ENCODE peak calls at places on chromosomes 16 and 17, in eight cellular contexts. Q, W, D, F, J, C, X and V are unnamed samples.

GRCh38 chr17:49848739-49849138 is 870 bp upstream of the TAC4 start:
- DNase-seq in D (no peak), F (no peak), Q (no peak), C (no peak), J (no peak), W (no peak), X (no peak), V (no peak)

GRCh38 chr17:47738178-47738577 is 5.1 kb downstream of the TBX21 start:
- DNase-seq in J (no peak), C (no peak), W (no peak), X (no peak), Q (no peak), F (no peak), D (no peak), V (no peak)

GRCh38 chr17:76102944-76103273 is 678 bp downstream of the EXOC7 start:
- DNase-seq in Q (no peak), X (no peak), D (no peak), J (no peak), F (no peak), W (no peak), C (no peak), V (no peak)

GRCh38 chr16:85421338-85422123 is 191.6 kb upstream of the GSE1 start:
- DNase-seq in C (no peak), D (no peak), W (no peak), J (no peak), F (no peak), X (no peak), Q (peak), V (no peak)

GRCh38 chr16:54928421-54929089 is 2.1 kb upstream of the IRX5 start:
- DNase-seq in D (no peak), X (peak), W (peak), Q (peak), F (no peak), J (peak), C (no peak), V (no peak)

GRCh38 chr16:81650982-81651562 is 128.0 kb upstream of the PLCG2 start:
- DNase-seq in Q (no peak), C (no peak), J (no peak), D (no peak), F (no peak), X (no peak), W (no peak), V (peak)

GRCh38 chr17:17778308-17779014 is 58.3 kb downstream of the SREBF1 start:
- DNase-seq in F (no peak), Q (no peak), C (no peak), W (no peak), D (no peak), X (no peak), J (no peak), V (no peak)

GRCh38 chr16:68351463-68351862 is 40.6 kb downstream of the PRMT7 start:
- DNase-seq in X (no peak), D (no peak), F (no peak), J (no peak), W (no peak), Q (no peak), C (no peak), V (no peak)

GRCh38 chr17:42743595-42744282 is 1.1 kb downstream of the EZH1 start:
- DNase-seq in C (no peak), J (no peak), D (no peak), W (peak), F (no peak), Q (no peak), X (no peak), V (peak)

GRCh38 chr16:49671325-49671724 is 184.6 kb downstream of the ZNF423 start:
- DNase-seq in D (no peak), W (no peak), X (no peak), C (no peak), F (no peak), Q (no peak), J (no peak), V (no peak)

GRCh38 chr17:76547183-76547641 is 7.4 kb downstream of the PRCD start:
- DNase-seq in F (peak), Q (peak), X (peak), W (peak), C (peak), D (no peak), J (peak), V (peak)

GRCh38 chr17:48618366-48618896 is 3.3 kb upstream of the HOXB8 start:
- DNase-seq in C (peak), J (peak), F (peak), W (peak), Q (peak), D (peak), X (peak), V (peak)

GRCh38 chr17:76239538-76240274 is 587 bp downstream of the RNF157 start:
- DNase-seq in C (no peak), J (no peak), F (no peak), D (no peak), W (no peak), X (no peak), Q (no peak), V (no peak)

GRCh38 chr16:72406390-72406789 is 234.4 kb upstream of the PMFBP1 start:
- DNase-seq in J (no peak), F (no peak), Q (no peak), C (no peak), W (no peak), X (no peak), D (no peak), V (no peak)

GRCh38 chr17:68698761-68699160 is 97.6 kb upstream of the FAM20A start:
- DNase-seq in W (no peak), D (no peak), F (no peak), J (no peak), C (no peak), Q (no peak), X (no peak), V (no peak)

GRCh38 chr16:47079883-47080282 is 63.9 kb downstream of the NETO2 start:
- DNase-seq in Q (no peak), X (no peak), C (no peak), W (no peak), D (no peak), J (no peak), F (no peak), V (no peak)

GRCh38 chr16:6684076-6684673 is 648.5 kb upstream of the RBFOX1 start:
- DNase-seq in D (no peak), Q (peak), W (peak), C (no peak), F (no peak), X (no peak), J (peak), V (no peak)

GRCh38 chr17:5580367-5580766 is 3.9 kb downstream of the NLRP1 start:
- DNase-seq in C (no peak), D (no peak), Q (no peak), X (peak), J (no peak), F (no peak), W (no peak), V (no peak)

GRCh38 chr16:20899503-20900298 is 457 bp downstream of the DCUN1D3 start:
- DNase-seq in D (no peak), J (no peak), C (no peak), W (peak), X (no peak), Q (peak), F (no peak), V (no peak)

GRCh38 chr16:50697881-50698767 is 4.7 kb downstream of the NOD2 start:
- DNase-seq in W (no peak), Q (no peak), D (no peak), X (peak), C (no peak), F (no peak), J (no peak), V (no peak)

GRCh38 chr16:82792704-82793103 is 165.9 kb downstream of the CDH13 start:
- DNase-seq in J (no peak), C (no peak), X (no peak), F (no peak), W (no peak), Q (no peak), D (no peak), V (no peak)

GRCh38 chr16:22189473-22190168 is 16.5 kb upstream of the EEF2K start:
- DNase-seq in F (peak), C (peak), D (no peak), W (no peak), X (peak), Q (peak), J (no peak), V (no peak)

GRCh38 chr16:83356266-83356665 is 451.5 kb upstream of the HSBP1 start:
- DNase-seq in F (no peak), J (peak), Q (peak), C (no peak), X (peak), D (no peak), W (peak), V (no peak)

GRCh38 chr17:65381160-65381559 is 180.3 kb downstream of the AXIN2 start:
- DNase-seq in J (no peak), X (no peak), W (no peak), D (no peak), C (no peak), F (no peak), Q (no peak), V (no peak)

GRCh38 chr16:14302031-14302398 is 230.9 kb downstream of the MRTFB start:
- DNase-seq in Q (peak), F (no peak), W (peak), C (no peak), X (peak), D (no peak), J (peak), V (no peak)

GRCh38 chr16:29720703-29721102 is 25.1 kb downstream of the C16orf54 start:
- DNase-seq in X (no peak), W (no peak), F (no peak), Q (no peak), J (no peak), C (no peak), D (no peak), V (no peak)

GRCh38 chr16:54118846-54119245 is 167.7 kb downstream of the IRX3 start:
- DNase-seq in Q (no peak), W (no peak), X (no peak), D (no peak), F (no peak), J (no peak), C (no peak), V (no peak)

GRCh38 chr16:83456934-83457333 is 350.8 kb upstream of the HSBP1 start:
- DNase-seq in Q (no peak), X (no peak), F (no peak), W (no peak), J (no peak), D (no peak), C (no peak), V (no peak)

GRCh38 chr17:40541873-40542561 is 23.3 kb downstream of the CCR7 start:
- DNase-seq in C (no peak), J (no peak), X (no peak), D (no peak), F (no peak), Q (no peak), W (no peak), V (no peak)

GRCh38 chr16:78919852-78920251 is 680.7 kb downstream of the MAF start:
- DNase-seq in Q (no peak), J (no peak), W (no peak), D (no peak), X (no peak), F (no peak), C (no peak), V (no peak)

GRCh38 chr16:1990336-1991134 is 765 bp downstream of the SYNGR3 start:
- DNase-seq in X (no peak), D (no peak), C (peak), Q (no peak), J (no peak), F (no peak), W (no peak), V (no peak)